ENCODE peak calls at places on chromosomes 2 and 18, in four cellular contexts. K, E, L and O are unnamed samples.

GRCh38 chr2:177106212-177106611 is 106.4 kb upstream of the HNRNPA3 start:
- DNase-seq in E (no peak), K (no peak), L (peak), O (no peak)

GRCh38 chr2:233451950-233452349 is 97.7 kb downstream of the DGKD start:
- DNase-seq in L (no peak), E (no peak), K (no peak), O (no peak)

GRCh38 chr2:12883911-12884310 is 167.2 kb downstream of the TRIB2 start:
- DNase-seq in K (no peak), L (peak), E (no peak), O (no peak)

GRCh38 chr2:120890566-120891360 is 155.1 kb downstream of the GLI2 start:
- DNase-seq in L (no peak), K (no peak), E (no peak), O (no peak)

GRCh38 chr18:24490545-24490944 is 30.1 kb downstream of the HRH4 start:
- DNase-seq in E (no peak), K (no peak), L (peak), O (no peak)

GRCh38 chr2:108905176-108905575 is 83.8 kb downstream of the EDAR start:
- DNase-seq in E (no peak), L (no peak), K (no peak), O (no peak)

GRCh38 chr2:110843496-110843895 is 111.1 kb downstream of the ACOXL start:
- DNase-seq in L (no peak), K (no peak), E (no peak), O (no peak)

GRCh38 chr2:64296150-64296500 is 151.9 kb upstream of the PELI1 start:
- DNase-seq in L (no peak), E (no peak), K (no peak), O (no peak)

GRCh38 chr2:101431486-101431885 is 43.4 kb downstream of the RFX8 start:
- DNase-seq in E (no peak), K (no peak), L (no peak), O (no peak)

GRCh38 chr2:1210352-1210751 is 202.9 kb upstream of the TPO start:
- DNase-seq in L (no peak), K (no peak), E (no peak), O (no peak)

GRCh38 chr2:95231723-95232122 is 24.4 kb downstream of the ZNF892 start:
- DNase-seq in K (no peak), E (no peak), L (peak), O (no peak)

GRCh38 chr2:237441605-237442004 is 27.6 kb upstream of the COL6A3 start:
- DNase-seq in K (no peak), L (peak), E (no peak), O (no peak)

GRCh38 chr2:139160838-139161237 is 380.6 kb upstream of the NXPH2 start:
- DNase-seq in L (peak), E (no peak), K (no peak), O (no peak)

GRCh38 chr2:84314901-84315330 is 144.2 kb downstream of the SUCLG1 start:
- DNase-seq in L (peak), K (peak), E (peak), O (peak)

GRCh38 chr18:37219257-37219656 is 346.3 kb downstream of the CELF4 start:
- DNase-seq in E (no peak), K (no peak), L (no peak), O (no peak)

GRCh38 chr2:101418704-101419663 is 31.7 kb upstream of the CREG2 start:
- DNase-seq in E (peak), L (peak), K (peak), O (peak)

GRCh38 chr2:181393472-181393871 is 63.7 kb upstream of the ITGA4 start:
- DNase-seq in E (no peak), L (peak), K (no peak), O (no peak)

GRCh38 chr2:5845798-5846197 is 153.6 kb downstream of the SOX11 start:
- DNase-seq in L (no peak), E (no peak), K (no peak), O (no peak)

GRCh38 chr2:203623104-203623503 is 83.3 kb upstream of the CD28 start:
- DNase-seq in K (no peak), E (no peak), L (peak), O (no peak)